ENCODE peak calls at places on chromosomes 5 and 9, in six cellular contexts. T is fibroblast of lung, Y is ovary, H is right atrium auricular region, B is coronary artery, I is epithelial cell of esophagus. E is an unnamed sample.
A peak's percentile ranks its signal among the peaks of the same experiment; 100 is the strongest.

GRCh38 chr5:42595597-42595996 is 161.0 kb upstream of the CCDC152 start:
- DNase-seq in T (no peak), Y (no peak), H (no peak), B (no peak), I (no peak), E (no peak)

GRCh38 chr9:134794726-134795370 is 85.8 kb upstream of the FCN2 start:
- DNase-seq in T (no peak), Y (no peak), H (no peak), B (no peak), I (no peak), E (no peak)

GRCh38 chr9:17519761-17520160 is 59.1 kb upstream of the SH3GL2 start:
- DNase-seq in T (no peak), Y (no peak), H (no peak), B (no peak), I (no peak), E (peak; percentile 7)

GRCh38 chr5:76230711-76231285 is 147.6 kb downstream of the SV2C start:
- DNase-seq in T (no peak), Y (no peak), H (no peak), B (no peak), I (no peak), E (no peak)

GRCh38 chr9:14654932-14655331 is 38.3 kb downstream of the ZDHHC21 start:
- DNase-seq in T (no peak), Y (no peak), H (no peak), B (no peak), I (no peak), E (peak; percentile 34)

GRCh38 chr9:127351182-127352166 is 45.5 kb upstream of the SLC2A8 start:
- DNase-seq in T (no peak), Y (no peak), H (no peak), B (no peak), I (no peak), E (no peak)

GRCh38 chr9:127628644-127629467 is 16.8 kb downstream of the STXBP1 start:
- DNase-seq in T (peak; percentile 22), Y (peak; percentile 77), H (no peak), B (no peak), I (peak; percentile 93), E (no peak)

GRCh38 chr9:91177661-91178280 is 183.9 kb downstream of the AUH start:
- DNase-seq in T (peak; percentile 85), Y (no peak), H (peak; percentile 43), B (peak; percentile 67), I (peak; percentile 76), E (no peak)

GRCh38 chr9:110076894-110077725 is 130.8 kb downstream of the C9orf152 start:
- DNase-seq in T (peak; percentile 94), Y (no peak), H (no peak), B (no peak), I (peak; percentile 62), E (peak; percentile 74)

GRCh38 chr5:117434266-117434665 is 859.6 kb upstream of the SEMA6A start:
- DNase-seq in T (no peak), Y (no peak), H (no peak), B (no peak), I (no peak), E (no peak)

GRCh38 chr5:65927497-65928340 is 1.3 kb downstream of the ERBIN start:
- DNase-seq in T (peak; percentile 73), Y (no peak), H (no peak), B (no peak), I (peak; percentile 63), E (peak; percentile 70)

GRCh38 chr5:36666986-36667385 is 60.6 kb downstream of the SLC1A3 start:
- DNase-seq in T (no peak), Y (no peak), H (no peak), B (no peak), I (no peak), E (no peak)

GRCh38 chr5:158074992-158075769 is 216.2 kb upstream of the CLINT1 start:
- DNase-seq in T (peak; percentile 57), Y (peak; percentile 55), H (peak; percentile 80), B (peak; percentile 80), I (peak; percentile 61), E (peak; percentile 80)

GRCh38 chr9:76414656-76415055 is 20.4 kb upstream of the RFK start:
- DNase-seq in T (peak; percentile 93), Y (no peak), H (no peak), B (no peak), I (peak; percentile 36), E (peak; percentile 90)

GRCh38 chr9:8095531-8096223 is 296.1 kb upstream of the DMAC1 start:
- DNase-seq in T (no peak), Y (no peak), H (no peak), B (no peak), I (no peak), E (no peak)

GRCh38 chr9:114497727-114498382 is 7.4 kb downstream of the WHRN start:
- DNase-seq in T (no peak), Y (no peak), H (no peak), B (no peak), I (no peak), E (no peak)

GRCh38 chr9:29150606-29151005 is 1577.3 kb upstream of the C9orf72 start:
- DNase-seq in T (peak; percentile 44), Y (no peak), H (no peak), B (no peak), I (peak; percentile 33), E (peak; percentile 55)

GRCh38 chr5:131639148-131639547 is 4.1 kb upstream of the RAPGEF6 start:
- DNase-seq in T (no peak), Y (no peak), H (no peak), B (no peak), I (no peak), E (no peak)

GRCh38 chr9:122016789-122017188 is 76.3 kb downstream of the TTLL11 start:
- DNase-seq in T (no peak), Y (peak; percentile 50), H (no peak), B (no peak), I (no peak), E (peak; percentile 31)
- TF ChIP-seq CTCF in T (peak; percentile 41), Y (no peak), H (peak; percentile 55), B (no peak), I (peak; percentile 44), E (peak; percentile 39)

GRCh38 chr9:123865226-123865625 is 64.7 kb downstream of the DENND1A start:
- DNase-seq in T (no peak), Y (no peak), H (no peak), B (no peak), I (no peak), E (no peak)

GRCh38 chr9:123864291-123864690 is 65.6 kb downstream of the DENND1A start:
- DNase-seq in T (no peak), Y (no peak), H (no peak), B (no peak), I (no peak), E (no peak)

GRCh38 chr9:123866497-123866896 is 63.4 kb downstream of the DENND1A start:
- DNase-seq in T (peak; percentile 35), Y (no peak), H (no peak), B (no peak), I (no peak), E (peak; percentile 70)

GRCh38 chr9:123867034-123867433 is 62.9 kb downstream of the DENND1A start:
- DNase-seq in T (no peak), Y (no peak), H (no peak), B (no peak), I (no peak), E (peak; percentile 10)

DNA sequence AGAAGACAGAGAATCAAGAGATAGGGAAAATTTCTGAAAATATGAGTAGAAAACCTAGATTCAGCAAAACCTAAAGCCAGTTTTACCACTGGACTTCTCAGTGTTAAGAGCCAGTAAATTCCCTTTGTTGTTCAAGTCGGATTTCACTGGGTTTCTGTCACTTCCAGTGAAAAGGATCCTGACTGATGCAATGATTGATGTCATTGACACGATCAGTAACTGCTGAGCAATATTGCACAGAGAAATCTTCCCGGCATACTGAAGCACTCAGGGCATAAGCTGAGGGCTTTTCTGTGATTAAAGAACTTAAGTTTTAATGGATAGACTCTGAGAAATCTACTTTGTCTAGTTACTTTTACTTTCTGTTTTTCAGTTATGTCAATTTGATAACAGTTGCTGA is 62.0 kb downstream of the DENND1A start:
- DNase-seq in T (no peak), Y (no peak), H (no peak), B (no peak), I (no peak), E (no peak)
- H3K4me3 ChIP-seq in T (no peak overlapping the region), Y (no peak overlapping the region), H (no peak overlapping the region), B (peak overlapping the region; percentile 32), I (no peak overlapping the region), E (no peak overlapping the region)

GRCh38 chr5:113682497-113683136 is 169.1 kb downstream of the YTHDC2 start:
- DNase-seq in T (no peak), Y (no peak), H (no peak), B (no peak), I (peak; percentile 39), E (peak; percentile 4)
- TF ChIP-seq CTCF in T (no peak), Y (no peak), H (peak; percentile 43), B (no peak), I (peak; percentile 21), E (no peak)

GRCh38 chr9:68739631-68740174 is 34.7 kb downstream of the PIP5K1B start:
- DNase-seq in T (no peak), Y (no peak), H (no peak), B (no peak), I (no peak), E (no peak)
- H3K4me3 ChIP-seq in T (no peak overlapping the region), Y (no peak overlapping the region), H (no peak overlapping the region), B (no peak overlapping the region), I (no peak overlapping the region), E (no peak overlapping the region)

DNA sequence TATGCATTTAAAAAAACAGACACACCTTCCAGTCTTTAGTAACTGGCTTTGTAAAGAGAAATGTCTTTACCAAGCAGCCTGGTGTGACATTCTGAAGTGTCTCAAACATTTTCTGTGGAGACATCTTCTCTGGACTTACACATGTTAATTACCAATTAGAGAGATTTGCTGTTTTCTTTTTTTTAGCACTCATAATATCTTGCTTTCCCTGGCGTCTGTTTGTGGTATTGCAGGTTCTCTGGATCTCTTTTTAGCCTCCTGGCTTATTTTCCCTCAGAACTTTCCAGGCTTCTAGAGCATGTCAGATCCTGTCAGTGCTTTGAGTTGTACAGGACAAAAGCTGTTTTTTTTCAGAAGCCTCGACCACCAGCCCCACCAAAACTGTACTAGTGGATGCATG is 92.5 kb downstream of the MSX2 start:
- DNase-seq in T (no peak), Y (no peak), H (no peak), B (no peak), I (no peak), E (no peak)
- TF ChIP-seq CTCF in T (peak; percentile 49), Y (no peak), H (peak; percentile 35), B (no peak), I (no peak), E (peak; percentile 28)